ENCODE peak calls at places on chromosomes 16 and 17, in five cellular contexts. I, J, V, N and K are unnamed samples.

GRCh38 chr17:28404812-28405570 is 1.0 kb downstream of the SLC46A1 start:
- DNase-seq in I (peak), J (no peak), V (no peak), N (peak), K (no peak)

GRCh38 chr16:63241476-63241875 is 1205.2 kb upstream of the CDH8 start:
- DNase-seq in I (no peak), J (no peak), V (no peak), N (no peak), K (no peak)

GRCh38 chr17:82215095-82215971 is 2.7 kb upstream of the CCDC57 start:
- DNase-seq in I (peak), J (no peak), V (peak), N (no peak), K (no peak)

GRCh38 chr17:14203392-14203791 is 33.3 kb downstream of the CDRT15 start:
- DNase-seq in I (no peak), J (no peak), V (peak), N (no peak), K (no peak)

GRCh38 chr16:53822936-53823529 is 119.1 kb downstream of the FTO start:
- DNase-seq in I (no peak), J (peak), V (no peak), N (no peak), K (no peak)

GRCh38 chr17:7548585-7549400 is at the start of gene TNFSF12:
- DNase-seq in I (no peak), J (no peak), V (peak), N (peak), K (no peak)

GRCh38 chr17:45018514-45019176 is 32.8 kb downstream of the DCAKD start:
- DNase-seq in I (no peak), J (no peak), V (peak), N (no peak), K (no peak)

GRCh38 chr16:567362-568256 is 804 bp downstream of the NHLRC4 start:
- DNase-seq in I (no peak), J (no peak), V (no peak), N (no peak), K (no peak)

GRCh38 chr17:7972131-7972785 is 30.2 kb upstream of the GUCY2D start:
- DNase-seq in I (no peak), J (no peak), V (no peak), N (no peak), K (no peak)

GRCh38 chr17:77392376-77393273 is 251.9 kb downstream of the SEC14L1 start:
- DNase-seq in I (peak), J (no peak), V (peak), N (peak), K (no peak)

GRCh38 chr16:57519796-57520360 is 16.5 kb downstream of the CCDC102A start:
- DNase-seq in I (peak), J (no peak), V (peak), N (peak), K (peak)

GRCh38 chr17:79791354-79792123 is 5.3 kb downstream of the CBX8 start:
- DNase-seq in I (no peak), J (no peak), V (no peak), N (no peak), K (no peak)

GRCh38 chr17:79790805-79791353 is 6.0 kb downstream of the CBX8 start:
- DNase-seq in I (no peak), J (no peak), V (no peak), N (no peak), K (no peak)

GRCh38 chr17:79788455-79788854 is 8.4 kb downstream of the CBX8 start:
- DNase-seq in I (no peak), J (no peak), V (no peak), N (no peak), K (no peak)

GRCh38 chr17:79788989-79789942 is 7.6 kb downstream of the CBX8 start:
- DNase-seq in I (no peak), J (no peak), V (no peak), N (peak), K (no peak)

GRCh38 chr17:79789943-79790804 is 6.7 kb downstream of the CBX8 start:
- DNase-seq in I (no peak), J (no peak), V (peak), N (no peak), K (no peak)
- TF ChIP-seq RAD21 in I (peak), J (peak), V (peak), N (peak), K (peak)

GRCh38 chr16:85151079-85151602 is 38.9 kb upstream of the CIBAR2 start:
- DNase-seq in I (no peak), J (no peak), V (no peak), N (no peak), K (no peak)
- TF ChIP-seq SP1 in I (no peak), J (no peak), V (no peak), N (no peak), K (no peak)

GRCh38 chr17:48995871-48996695 is 1.1 kb upstream of the IGF2BP1 start:
- DNase-seq in I (peak), J (no peak), V (peak), N (peak), K (no peak)
- TF ChIP-seq EZH2 in I (no peak), J (peak), V (no peak), N (no peak), K (no peak)

GRCh38 chr16:3295783-3296182 is 9.4 kb downstream of the TIGD7 start:
- DNase-seq in I (no peak), J (no peak), V (no peak), N (no peak), K (no peak)

GRCh38 chr16:3295209-3295608 is 10.0 kb downstream of the TIGD7 start:
- DNase-seq in I (no peak), J (no peak), V (no peak), N (no peak), K (no peak)

GRCh38 chr16:3289998-3290673 is 6.8 kb downstream of the ZNF263 start:
- DNase-seq in I (no peak), J (no peak), V (no peak), N (no peak), K (no peak)

DNA sequence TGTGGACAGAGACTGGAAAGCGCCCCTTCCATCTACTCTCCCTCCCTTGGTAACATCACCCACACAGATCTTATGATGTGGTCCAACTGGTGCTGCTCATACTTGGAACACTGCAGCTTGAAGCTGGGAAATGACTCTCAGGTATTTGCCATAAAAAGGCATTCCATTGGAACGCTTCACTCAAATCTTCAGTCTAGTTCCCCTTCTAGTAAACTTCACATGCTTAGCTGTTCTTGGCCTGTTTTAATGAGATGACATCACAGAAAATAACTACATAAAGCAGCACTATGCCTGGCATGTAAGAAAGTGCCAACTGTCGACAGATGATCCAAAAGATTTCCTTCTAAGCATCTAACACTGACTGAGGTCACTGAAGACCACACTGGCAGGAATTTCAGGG is 9.3 kb downstream of the ZNF263 start:
- DNase-seq in I (no peak), J (no peak), V (no peak), N (no peak), K (no peak)
- TF ChIP-seq RAD21 in I (no peak), J (no peak), V (no peak), N (no peak), K (no peak)

GRCh38 chr17:50133028-50133768 is 3.2 kb upstream of the SAMD14 start:
- DNase-seq in I (peak), J (no peak), V (no peak), N (no peak), K (no peak)
- TF ChIP-seq SP1 in I (no peak), J (no peak), V (no peak), N (no peak), K (no peak)

GRCh38 chr17:74214642-74215331 is 1.4 kb downstream of the TTYH2 start:
- DNase-seq in I (no peak), J (no peak), V (no peak), N (no peak), K (no peak)

GRCh38 chr17:74212913-74213791 is at the start of gene TTYH2:
- DNase-seq in I (peak), J (no peak), V (peak), N (peak), K (peak)

GRCh38 chr17:74212262-74212912 is 984 bp upstream of the TTYH2 start:
- DNase-seq in I (no peak), J (no peak), V (peak), N (peak), K (no peak)

GRCh38 chr17:74215332-74215727 is 2.0 kb downstream of the TTYH2 start:
- DNase-seq in I (no peak), J (no peak), V (no peak), N (no peak), K (no peak)

DNA sequence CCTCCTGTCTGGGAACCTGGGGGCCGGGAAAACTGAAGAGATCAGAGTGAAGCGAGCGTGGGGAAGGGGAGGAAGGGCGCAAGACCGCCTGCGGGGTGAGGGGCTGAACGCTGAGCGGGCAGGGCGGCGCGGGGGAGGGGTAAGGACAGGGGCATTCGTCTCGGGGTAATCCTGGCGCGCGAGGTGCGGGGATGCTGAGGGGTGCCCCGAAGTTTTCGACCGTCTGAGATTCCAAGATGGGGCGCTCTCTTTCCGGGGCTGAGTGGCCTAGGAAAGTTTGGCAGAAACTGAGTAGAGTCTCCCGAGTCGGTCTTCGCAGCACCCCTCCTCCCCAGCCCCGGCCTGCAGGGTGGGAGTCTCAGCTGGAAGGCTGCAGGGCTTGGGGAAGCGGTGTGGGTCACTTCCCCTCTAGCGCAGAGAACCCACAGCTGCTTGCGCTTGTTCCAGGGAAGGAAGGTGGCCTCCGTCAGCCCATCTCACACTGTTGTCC is 571 bp downstream of the TTYH2 start:
- DNase-seq in I (no peak), J (no peak), V (no peak), N (peak), K (no peak)
- TF ChIP-seq EZH2 in I (no peak), J (no peak), V (no peak), N (peak), K (no peak)

GRCh38 chr16:27823438-27823820 is 240.1 kb downstream of the GSG1L start:
- DNase-seq in I (no peak), J (no peak), V (no peak), N (no peak), K (no peak)
- TF ChIP-seq RAD21 in I (no peak), J (no peak), V (no peak), N (no peak), K (no peak)

DNA sequence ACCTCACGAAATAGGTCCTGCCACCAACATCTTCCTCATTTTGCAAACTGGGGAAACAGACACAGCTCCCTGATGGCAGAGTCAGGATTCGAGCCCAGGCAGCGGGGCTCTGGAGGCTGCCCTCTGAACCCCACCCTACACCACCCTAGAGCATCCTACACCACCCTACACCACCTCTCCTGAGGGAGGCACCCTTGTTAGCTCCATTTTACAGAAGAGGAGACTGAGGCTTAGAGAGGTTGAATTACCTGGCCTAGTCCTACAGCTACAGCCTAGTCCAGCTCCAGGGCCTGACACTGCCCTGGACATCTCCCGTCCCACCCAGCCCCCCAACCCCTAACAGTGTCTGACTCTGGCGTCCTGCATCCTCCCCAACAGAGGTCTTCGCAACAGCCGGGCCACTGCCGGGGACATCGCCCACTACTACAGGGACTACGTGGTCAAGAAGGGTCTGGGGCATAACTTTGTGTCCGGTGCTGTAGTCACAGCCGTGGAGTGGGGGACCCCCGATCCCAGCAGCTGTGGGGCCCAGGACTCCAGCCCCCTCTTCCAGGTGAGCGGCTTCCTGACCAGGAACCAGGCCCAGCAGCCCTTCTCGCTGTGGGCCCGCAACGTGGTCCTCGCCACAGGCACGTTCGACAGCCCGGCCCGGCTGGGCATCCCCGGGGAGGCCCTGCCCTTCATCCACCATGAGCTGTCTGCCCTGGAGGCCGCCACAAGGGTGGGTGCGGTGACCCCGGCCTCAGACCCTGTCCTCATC is 3.2 kb upstream of the NECAB2 start:
- DNase-seq in I (no peak), J (no peak), V (no peak), N (no peak), K (no peak)
- TF ChIP-seq SP1 in I (no peak), J (no peak), V (no peak), N (no peak), K (no peak)

DNA sequence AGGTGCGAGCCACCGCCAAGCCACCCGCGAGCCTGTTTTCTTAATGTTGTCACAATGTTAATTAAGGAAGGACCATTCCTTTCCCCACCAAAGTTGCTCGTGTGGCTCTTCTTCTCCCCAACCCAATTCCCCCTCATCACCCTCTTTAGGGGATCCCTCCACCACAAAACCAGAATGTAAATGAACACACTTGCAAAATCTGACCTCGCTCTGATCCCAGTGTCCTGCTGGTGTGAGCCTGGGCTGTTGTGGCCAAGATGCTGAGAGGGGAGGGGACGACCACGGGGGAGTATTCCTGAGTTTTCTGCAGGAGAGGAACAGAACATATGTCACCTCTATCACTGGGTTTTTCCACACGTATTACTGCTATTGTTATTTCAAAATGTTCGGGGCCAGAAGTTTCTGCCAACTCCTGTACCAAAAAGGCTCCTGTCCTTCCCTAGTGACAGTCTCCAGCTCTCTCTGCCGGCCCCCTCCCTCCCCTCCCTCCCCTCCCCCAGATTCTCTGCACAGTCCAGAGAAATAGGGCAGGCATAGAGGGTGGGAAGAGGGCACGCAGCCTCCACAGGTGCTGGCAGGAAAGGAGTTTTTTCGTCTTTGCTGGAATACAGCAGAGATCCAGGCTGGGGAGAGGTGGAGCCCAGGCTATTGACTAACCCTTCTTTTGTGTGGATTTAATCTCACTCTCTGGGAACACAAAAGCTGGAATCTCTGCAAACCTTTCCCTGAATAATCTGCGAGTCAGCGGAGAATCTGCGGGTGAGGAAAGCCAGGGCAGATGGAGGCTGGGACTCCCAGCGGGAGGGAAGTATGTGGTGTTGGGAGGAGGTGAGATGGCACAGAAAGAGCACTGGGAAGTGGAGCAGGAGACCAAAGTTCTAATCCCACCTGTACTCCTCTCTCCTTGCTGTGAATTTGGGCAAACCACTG is 4.5 kb upstream of the CA4 start:
- DNase-seq in I (no peak), J (no peak), V (no peak), N (peak), K (no peak)
- TF ChIP-seq EZH2 in I (no peak), J (no peak), V (no peak), N (no peak), K (no peak)

DNA sequence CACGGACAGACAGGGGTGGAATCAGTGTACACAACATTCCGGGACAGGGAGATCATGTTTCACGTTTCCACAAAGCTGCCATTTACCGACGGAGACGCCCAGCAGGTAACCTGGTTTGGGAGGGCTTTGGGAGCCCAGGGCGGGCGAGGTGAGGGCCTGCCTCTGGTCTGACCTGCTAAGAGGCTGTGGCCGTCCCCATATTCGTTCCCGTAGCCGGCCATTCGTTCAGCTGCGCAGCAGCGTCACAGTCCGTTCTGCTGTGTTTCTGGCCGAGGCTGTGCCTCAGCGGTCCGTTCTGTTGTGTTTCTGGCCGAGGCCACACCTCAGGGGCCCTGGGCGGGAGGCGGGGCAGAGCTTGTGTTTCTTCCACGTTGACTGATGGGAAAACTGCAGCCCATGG is 68.0 kb downstream of the OR1D5 start:
- DNase-seq in I (no peak), J (no peak), V (no peak), N (no peak), K (no peak)
- TF ChIP-seq RAD21 in I (no peak), J (no peak), V (no peak), N (no peak), K (no peak)